ENCODE peak calls at places on chromosomes 3 and 15, in eight cellular contexts. A is GM23338, Q is memory B cell, F is ELR, W is ovary, L is amniotic stem cell, K is MM.1S, S is HS-5. I is an unnamed sample.

GRCh38 chr15:37076543-37076942 is 23.8 kb downstream of the MEIS2 start:
- DNase-seq in W (no peak), S (no peak), K (no peak), Q (no peak), A (no peak), L (no peak), F (peak), I (peak)

GRCh38 chr15:89399390-89400120 is 64.9 kb upstream of the POLG start:
- DNase-seq in L (no peak), F (peak), A (peak), S (no peak), Q (peak), W (no peak), K (peak), I (peak)

GRCh38 chr15:46297766-46298165 is 662.9 kb downstream of the SQOR start:
- DNase-seq in W (no peak), S (no peak), L (no peak), A (no peak), Q (no peak), F (no peak), K (peak), I (no peak)

GRCh38 chr3:31166249-31166885 is 271.9 kb upstream of the GADL1 start:
- DNase-seq in A (peak), F (peak), S (peak), K (no peak), W (no peak), L (no peak), Q (no peak), I (peak)

GRCh38 chr15:89358755-89359439 is 24.3 kb upstream of the POLG start:
- DNase-seq in L (peak), S (no peak), A (peak), Q (peak), F (peak), W (peak), K (no peak), I (peak)

GRCh38 chr3:61794961-61795360 is 233.6 kb downstream of the PTPRG start:
- DNase-seq in F (no peak), Q (no peak), A (no peak), K (no peak), L (no peak), W (no peak), S (no peak), I (no peak)

GRCh38 chr3:52495777-52496602 is 852 bp downstream of the STAB1 start:
- DNase-seq in Q (no peak), S (peak), K (no peak), W (no peak), F (peak), L (no peak), A (no peak), I (peak)

GRCh38 chr3:13276438-13277129 is 143.5 kb downstream of the NUP210 start:
- DNase-seq in K (no peak), F (no peak), L (no peak), S (no peak), A (no peak), Q (no peak), W (no peak), I (no peak)

GRCh38 chr3:31561891-31562290 is 29.2 kb downstream of the STT3B start:
- DNase-seq in W (no peak), L (no peak), Q (no peak), A (peak), K (no peak), F (no peak), S (no peak), I (no peak)

GRCh38 chr3:152402698-152403456 is 134.1 kb downstream of the MBNL1 start:
- DNase-seq in Q (no peak), K (no peak), A (no peak), S (no peak), F (peak), W (no peak), L (no peak), I (no peak)

GRCh38 chr15:95663156-95663831 is 667.2 kb upstream of the NR2F2 start:
- DNase-seq in K (no peak), S (no peak), F (no peak), A (no peak), L (no peak), W (no peak), Q (no peak), I (peak)

GRCh38 chr3:17836092-17836491 is 93.7 kb upstream of the TBC1D5 start:
- DNase-seq in L (no peak), Q (no peak), S (no peak), F (no peak), K (no peak), W (no peak), A (no peak), I (no peak)

GRCh38 chr15:48939686-48940085 is 24.0 kb downstream of the SHC4 start:
- DNase-seq in W (no peak), S (peak), F (peak), K (no peak), A (no peak), L (peak), Q (no peak), I (peak)

GRCh38 chr3:159852821-159853505 is 135.7 kb upstream of the IL12A start:
- DNase-seq in L (no peak), Q (no peak), K (peak), W (peak), A (peak), F (peak), S (peak), I (peak)

GRCh38 chr3:124260206-124260915 is 268.4 kb upstream of the ROPN1 start:
- DNase-seq in A (no peak), F (peak), Q (no peak), S (no peak), L (peak), W (no peak), K (no peak), I (peak)

GRCh38 chr15:75153084-75153483 is 48.6 kb upstream of the C15orf39 start:
- DNase-seq in W (no peak), K (no peak), L (no peak), A (peak), F (peak), S (no peak), Q (no peak), I (peak)

GRCh38 chr3:6721496-6721895 is 139.4 kb upstream of the GRM7 start:
- DNase-seq in K (peak), W (no peak), A (no peak), L (no peak), F (no peak), Q (no peak), S (no peak), I (no peak)

GRCh38 chr3:17424137-17424536 is 318.3 kb downstream of the TBC1D5 start:
- DNase-seq in L (no peak), F (no peak), S (no peak), K (no peak), Q (no peak), W (no peak), A (no peak), I (peak)

GRCh38 chr15:91348812-91349500 is 248.9 kb downstream of the SV2B start:
- DNase-seq in S (peak), A (no peak), K (no peak), L (no peak), W (no peak), Q (no peak), F (no peak), I (peak)

GRCh38 chr3:184491867-184492615 is 69.5 kb upstream of the EPHB3 start:
- DNase-seq in Q (no peak), F (no peak), L (no peak), W (no peak), S (no peak), A (peak), K (no peak), I (peak)

GRCh38 chr3:71512000-71512399 is 71.5 kb downstream of the FOXP1 start:
- DNase-seq in W (no peak), S (no peak), F (no peak), Q (peak), K (peak), L (no peak), A (peak), I (no peak)

GRCh38 chr15:101440846-101441590 is 48.5 kb downstream of the PCSK6 start:
- DNase-seq in A (no peak), W (no peak), F (no peak), L (no peak), S (no peak), K (no peak), Q (no peak), I (peak)

GRCh38 chr3:56781762-56782161 is 20.0 kb downstream of the ARHGEF3 start:
- DNase-seq in Q (no peak), S (no peak), A (no peak), L (no peak), K (no peak), F (no peak), W (no peak), I (no peak)

GRCh38 chr3:108486910-108487309 is 23.5 kb downstream of the MYH15 start:
- DNase-seq in F (peak), Q (no peak), A (no peak), W (no peak), L (no peak), S (no peak), K (no peak), I (peak)

GRCh38 chr15:50876989-50877360 is 31.5 kb upstream of the AP4E1 start:
- DNase-seq in Q (peak), W (peak), K (peak), A (peak), L (peak), S (peak), F (peak), I (peak)

GRCh38 chr3:63617391-63617790 is 35.1 kb upstream of the SNTN start:
- DNase-seq in Q (no peak), K (no peak), L (no peak), F (no peak), A (no peak), W (no peak), S (no peak), I (no peak)

GRCh38 chr3:56309465-56309864 is 158.8 kb downstream of the ERC2 start:
- DNase-seq in K (no peak), L (no peak), W (no peak), A (no peak), Q (no peak), F (no peak), S (no peak), I (no peak)

GRCh38 chr3:14216257-14217048 is 37.8 kb downstream of the LSM3 start:
- DNase-seq in K (no peak), W (no peak), S (no peak), L (no peak), Q (no peak), F (no peak), A (peak), I (no peak)

GRCh38 chr3:71998995-71999673 is 214.2 kb upstream of the PROK2 start:
- DNase-seq in F (peak), W (no peak), K (no peak), L (peak), Q (no peak), S (peak), A (no peak), I (peak)

GRCh38 chr3:169695051-169695450 is 31.5 kb upstream of the MECOM start:
- DNase-seq in K (no peak), W (no peak), F (no peak), S (no peak), Q (no peak), A (no peak), L (no peak), I (no peak)

GRCh38 chr3:153252963-153253362 is 90.9 kb downstream of the RAP2B start:
- DNase-seq in W (no peak), K (no peak), A (no peak), L (no peak), F (peak), S (no peak), Q (no peak), I (peak)

GRCh38 chr3:160163259-160163878 is 61.9 kb upstream of the C3orf80 start:
- DNase-seq in K (peak), S (no peak), A (no peak), F (peak), L (no peak), Q (no peak), W (no peak), I (peak)

GRCh38 chr15:61449306-61449705 is 220.2 kb upstream of the RORA start:
- DNase-seq in Q (no peak), F (no peak), K (no peak), W (no peak), S (no peak), A (peak), L (no peak), I (no peak)

GRCh38 chr3:16507540-16508241 is 5.8 kb downstream of the RFTN1 start:
- DNase-seq in Q (no peak), A (no peak), K (no peak), F (no peak), W (no peak), S (no peak), L (no peak), I (no peak)

GRCh38 chr15:49492834-49493233 is 69.8 kb downstream of the FGF7 start:
- DNase-seq in W (no peak), L (no peak), A (no peak), S (peak), F (peak), Q (no peak), K (no peak), I (peak)